ENCODE peak calls at places on chromosomes 16 and 17, in seven cellular contexts. One of them, this sample, is unnamed.

GRCh38 chr17:3796110-3796821 is 4.7 kb downstream of the ITGAE start:
- DNase-seq in stimulated activated CD8-positive, alpha-beta memory T cell treated with anti-CD3 and anti-CD28 coated beads, Interleukin-15, amount 100 ng/mL, for 48 hours: peak
- DNase-seq in AG09309: no peak
- DNase-seq in fibroblast of pulmonary artery: no peak
- DNase-seq in stromal cell of bone marrow: no peak
- DNase-seq in GM20000: peak
- DNase-seq in spleen: peak
- DNase-seq in this sample: peak

GRCh38 chr16:71540-72341 is 690 bp downstream of the RHBDF1 start:
- DNase-seq in spleen: no peak
- DNase-seq in fibroblast of pulmonary artery: peak
- DNase-seq in stimulated activated CD8-positive, alpha-beta memory T cell treated with anti-CD3 and anti-CD28 coated beads, Interleukin-15, amount 100 ng/mL, for 48 hours: no peak
- DNase-seq in GM20000: no peak
- DNase-seq in stromal cell of bone marrow: no peak
- DNase-seq in AG09309: no peak
- DNase-seq in this sample: no peak

GRCh38 chr17:35612924-35613521 is 25.9 kb downstream of the AP2B1 start:
- DNase-seq in AG09309: no peak
- DNase-seq in spleen: no peak
- DNase-seq in GM20000: no peak
- DNase-seq in stromal cell of bone marrow: peak
- DNase-seq in stimulated activated CD8-positive, alpha-beta memory T cell treated with anti-CD3 and anti-CD28 coated beads, Interleukin-15, amount 100 ng/mL, for 48 hours: no peak
- DNase-seq in fibroblast of pulmonary artery: peak
- DNase-seq in this sample: no peak

GRCh38 chr16:69073181-69073669 is 32.2 kb upstream of the HAS3 start:
- DNase-seq in stromal cell of bone marrow: peak
- DNase-seq in AG09309: peak
- DNase-seq in stimulated activated CD8-positive, alpha-beta memory T cell treated with anti-CD3 and anti-CD28 coated beads, Interleukin-15, amount 100 ng/mL, for 48 hours: no peak
- DNase-seq in fibroblast of pulmonary artery: peak
- DNase-seq in GM20000: no peak
- DNase-seq in spleen: no peak
- DNase-seq in this sample: no peak

GRCh38 chr17:73248532-73248931 is 13.1 kb downstream of the CPSF4L start:
- DNase-seq in stimulated activated CD8-positive, alpha-beta memory T cell treated with anti-CD3 and anti-CD28 coated beads, Interleukin-15, amount 100 ng/mL, for 48 hours: no peak
- DNase-seq in stromal cell of bone marrow: no peak
- DNase-seq in fibroblast of pulmonary artery: no peak
- DNase-seq in AG09309: no peak
- DNase-seq in spleen: no peak
- DNase-seq in GM20000: no peak
- DNase-seq in this sample: no peak

GRCh38 chr16:3569851-3570250 is 7.4 kb downstream of the NLRC3 start:
- DNase-seq in fibroblast of pulmonary artery: no peak
- DNase-seq in stimulated activated CD8-positive, alpha-beta memory T cell treated with anti-CD3 and anti-CD28 coated beads, Interleukin-15, amount 100 ng/mL, for 48 hours: no peak
- DNase-seq in AG09309: no peak
- DNase-seq in GM20000: no peak
- DNase-seq in spleen: no peak
- DNase-seq in stromal cell of bone marrow: no peak
- DNase-seq in this sample: no peak

GRCh38 chr16:69613283-69614154 is 47.8 kb downstream of the NFAT5 start:
- DNase-seq in fibroblast of pulmonary artery: peak
- DNase-seq in spleen: no peak
- DNase-seq in stimulated activated CD8-positive, alpha-beta memory T cell treated with anti-CD3 and anti-CD28 coated beads, Interleukin-15, amount 100 ng/mL, for 48 hours: no peak
- DNase-seq in GM20000: peak
- DNase-seq in stromal cell of bone marrow: no peak
- DNase-seq in AG09309: peak
- DNase-seq in this sample: no peak

GRCh38 chr17:19771971-19772630 is 24.0 kb upstream of the ALDH3A1 start:
- DNase-seq in stimulated activated CD8-positive, alpha-beta memory T cell treated with anti-CD3 and anti-CD28 coated beads, Interleukin-15, amount 100 ng/mL, for 48 hours: no peak
- DNase-seq in stromal cell of bone marrow: no peak
- DNase-seq in fibroblast of pulmonary artery: no peak
- DNase-seq in spleen: no peak
- DNase-seq in GM20000: peak
- DNase-seq in AG09309: no peak
- DNase-seq in this sample: no peak

GRCh38 chr16:15607700-15608396 is 35.1 kb downstream of the MARF1 start:
- DNase-seq in fibroblast of pulmonary artery: peak
- DNase-seq in stromal cell of bone marrow: peak
- DNase-seq in stimulated activated CD8-positive, alpha-beta memory T cell treated with anti-CD3 and anti-CD28 coated beads, Interleukin-15, amount 100 ng/mL, for 48 hours: no peak
- DNase-seq in AG09309: no peak
- DNase-seq in spleen: peak
- DNase-seq in GM20000: no peak
- DNase-seq in this sample: no peak

GRCh38 chr16:75244225-75244792 is 7.1 kb downstream of the BCAR1 start:
- DNase-seq in AG09309: no peak
- DNase-seq in stromal cell of bone marrow: no peak
- DNase-seq in spleen: no peak
- DNase-seq in GM20000: no peak
- DNase-seq in fibroblast of pulmonary artery: peak
- DNase-seq in stimulated activated CD8-positive, alpha-beta memory T cell treated with anti-CD3 and anti-CD28 coated beads, Interleukin-15, amount 100 ng/mL, for 48 hours: no peak
- DNase-seq in this sample: no peak

GRCh38 chr17:59287887-59288286 is 43.6 kb upstream of the YPEL2 start:
- DNase-seq in stimulated activated CD8-positive, alpha-beta memory T cell treated with anti-CD3 and anti-CD28 coated beads, Interleukin-15, amount 100 ng/mL, for 48 hours: no peak
- DNase-seq in fibroblast of pulmonary artery: peak
- DNase-seq in stromal cell of bone marrow: no peak
- DNase-seq in spleen: no peak
- DNase-seq in GM20000: no peak
- DNase-seq in AG09309: no peak
- DNase-seq in this sample: no peak

GRCh38 chr17:50863221-50863843 is 2.8 kb downstream of the TOB1 start:
- DNase-seq in GM20000: no peak
- DNase-seq in spleen: no peak
- DNase-seq in fibroblast of pulmonary artery: peak
- DNase-seq in AG09309: no peak
- DNase-seq in stimulated activated CD8-positive, alpha-beta memory T cell treated with anti-CD3 and anti-CD28 coated beads, Interleukin-15, amount 100 ng/mL, for 48 hours: no peak
- DNase-seq in stromal cell of bone marrow: no peak
- DNase-seq in this sample: peak

GRCh38 chr16:10886739-10887269 is 9.8 kb downstream of the CIITA start:
- DNase-seq in AG09309: no peak
- DNase-seq in fibroblast of pulmonary artery: no peak
- DNase-seq in stimulated activated CD8-positive, alpha-beta memory T cell treated with anti-CD3 and anti-CD28 coated beads, Interleukin-15, amount 100 ng/mL, for 48 hours: no peak
- DNase-seq in spleen: peak
- DNase-seq in GM20000: peak
- DNase-seq in stromal cell of bone marrow: no peak
- DNase-seq in this sample: no peak

GRCh38 chr16:20868890-20869289 is 31.3 kb downstream of the DCUN1D3 start:
- DNase-seq in stromal cell of bone marrow: peak
- DNase-seq in spleen: no peak
- DNase-seq in fibroblast of pulmonary artery: peak
- DNase-seq in stimulated activated CD8-positive, alpha-beta memory T cell treated with anti-CD3 and anti-CD28 coated beads, Interleukin-15, amount 100 ng/mL, for 48 hours: no peak
- DNase-seq in AG09309: no peak
- DNase-seq in GM20000: no peak
- DNase-seq in this sample: no peak

GRCh38 chr17:60089097-60089844 is 10.6 kb upstream of the HEATR6 start:
- DNase-seq in stimulated activated CD8-positive, alpha-beta memory T cell treated with anti-CD3 and anti-CD28 coated beads, Interleukin-15, amount 100 ng/mL, for 48 hours: no peak
- DNase-seq in stromal cell of bone marrow: no peak
- DNase-seq in fibroblast of pulmonary artery: no peak
- DNase-seq in AG09309: no peak
- DNase-seq in spleen: peak
- DNase-seq in GM20000: peak
- DNase-seq in this sample: no peak

GRCh38 chr16:2963611-2964415 is at the start of gene KREMEN2:
- DNase-seq in spleen: peak
- DNase-seq in GM20000: peak
- DNase-seq in fibroblast of pulmonary artery: no peak
- DNase-seq in AG09309: no peak
- DNase-seq in stromal cell of bone marrow: no peak
- DNase-seq in stimulated activated CD8-positive, alpha-beta memory T cell treated with anti-CD3 and anti-CD28 coated beads, Interleukin-15, amount 100 ng/mL, for 48 hours: no peak
- DNase-seq in this sample: peak

GRCh38 chr17:82126479-82127314 is 28.7 kb upstream of the FASN start:
- DNase-seq in spleen: no peak
- DNase-seq in stimulated activated CD8-positive, alpha-beta memory T cell treated with anti-CD3 and anti-CD28 coated beads, Interleukin-15, amount 100 ng/mL, for 48 hours: peak
- DNase-seq in fibroblast of pulmonary artery: no peak
- DNase-seq in GM20000: no peak
- DNase-seq in AG09309: no peak
- DNase-seq in stromal cell of bone marrow: no peak
- DNase-seq in this sample: peak

GRCh38 chr17:58402679-58403078 is 14.7 kb downstream of the RNF43 start:
- DNase-seq in AG09309: no peak
- DNase-seq in stromal cell of bone marrow: no peak
- DNase-seq in GM20000: no peak
- DNase-seq in fibroblast of pulmonary artery: peak
- DNase-seq in spleen: no peak
- DNase-seq in stimulated activated CD8-positive, alpha-beta memory T cell treated with anti-CD3 and anti-CD28 coated beads, Interleukin-15, amount 100 ng/mL, for 48 hours: no peak
- DNase-seq in this sample: no peak

GRCh38 chr16:9012848-9013507 is 49.3 kb upstream of the USP7 start:
- DNase-seq in AG09309: no peak
- DNase-seq in spleen: no peak
- DNase-seq in GM20000: no peak
- DNase-seq in stromal cell of bone marrow: no peak
- DNase-seq in stimulated activated CD8-positive, alpha-beta memory T cell treated with anti-CD3 and anti-CD28 coated beads, Interleukin-15, amount 100 ng/mL, for 48 hours: no peak
- DNase-seq in fibroblast of pulmonary artery: peak
- DNase-seq in this sample: no peak

GRCh38 chr16:69106491-69107291 is 1.2 kb downstream of the HAS3 start:
- DNase-seq in GM20000: peak
- DNase-seq in AG09309: no peak
- DNase-seq in stimulated activated CD8-positive, alpha-beta memory T cell treated with anti-CD3 and anti-CD28 coated beads, Interleukin-15, amount 100 ng/mL, for 48 hours: no peak
- DNase-seq in fibroblast of pulmonary artery: no peak
- DNase-seq in stromal cell of bone marrow: no peak
- DNase-seq in spleen: peak
- DNase-seq in this sample: peak

GRCh38 chr16:67547423-67548264 is 14.7 kb upstream of the CTCF start:
- DNase-seq in stromal cell of bone marrow: no peak
- DNase-seq in GM20000: no peak
- DNase-seq in spleen: peak
- DNase-seq in stimulated activated CD8-positive, alpha-beta memory T cell treated with anti-CD3 and anti-CD28 coated beads, Interleukin-15, amount 100 ng/mL, for 48 hours: no peak
- DNase-seq in fibroblast of pulmonary artery: no peak
- DNase-seq in AG09309: no peak
- DNase-seq in this sample: no peak

GRCh38 chr16:88063201-88063773 is 112.1 kb downstream of the BANP start:
- DNase-seq in stromal cell of bone marrow: peak
- DNase-seq in GM20000: no peak
- DNase-seq in AG09309: peak
- DNase-seq in stimulated activated CD8-positive, alpha-beta memory T cell treated with anti-CD3 and anti-CD28 coated beads, Interleukin-15, amount 100 ng/mL, for 48 hours: no peak
- DNase-seq in fibroblast of pulmonary artery: peak
- DNase-seq in spleen: peak
- DNase-seq in this sample: no peak

GRCh38 chr17:78682363-78682762 is 99.7 kb downstream of the CYTH1 start:
- DNase-seq in stimulated activated CD8-positive, alpha-beta memory T cell treated with anti-CD3 and anti-CD28 coated beads, Interleukin-15, amount 100 ng/mL, for 48 hours: no peak
- DNase-seq in AG09309: no peak
- DNase-seq in fibroblast of pulmonary artery: no peak
- DNase-seq in GM20000: no peak
- DNase-seq in spleen: no peak
- DNase-seq in stromal cell of bone marrow: no peak
- DNase-seq in this sample: no peak